ENCODE peak calls at places on chromosome 21, in seven cellular contexts. K is HCT116, D is K562, P is H1, O is HepG2, E is SK-N-SH, J is GM12878. I is an unnamed sample.

GRCh38 chr21:44711327-44712202 is at the start of gene TSPEAR:
- DNase-seq in P (peak), D (no peak), J (no peak), K (no peak), E (peak), O (no peak), I (no peak)

GRCh38 chr21:44947930-44948331 is 8.1 kb downstream of the SLX9 start:
- DNase-seq in D (no peak), K (no peak), P (no peak), O (no peak), E (no peak), J (no peak), I (no peak)

GRCh38 chr21:27807596-27807995 is 840.7 kb upstream of the ADAMTS5 start:
- DNase-seq in O (no peak), D (no peak), J (no peak), P (no peak), K (no peak), E (no peak), I (no peak)

GRCh38 chr21:38897532-38898421 is 92.0 kb downstream of the ETS2 start:
- DNase-seq in D (no peak), K (no peak), P (no peak), E (no peak), O (no peak), J (no peak), I (no peak)

GRCh38 chr21:38768385-38769071 is 37.2 kb upstream of the ETS2 start:
- DNase-seq in D (no peak), J (no peak), E (no peak), K (no peak), P (no peak), O (no peak), I (no peak)

GRCh38 chr21:31366825-31367224 is 22.8 kb upstream of the TIAM1 start:
- DNase-seq in P (no peak), J (no peak), E (no peak), K (peak), D (no peak), O (no peak), I (no peak)

GRCh38 chr21:31753949-31754348 is 22.0 kb upstream of the SCAF4 start:
- DNase-seq in K (no peak), P (no peak), J (no peak), O (no peak), D (no peak), E (no peak), I (no peak)

GRCh38 chr21:31732538-31732864 is 583 bp upstream of the SCAF4 start:
- DNase-seq in K (no peak), O (peak), E (no peak), J (no peak), P (no peak), D (no peak), I (no peak)

GRCh38 chr21:38343691-38344090 is 86.9 kb downstream of the KCNJ15 start:
- DNase-seq in D (no peak), O (no peak), E (no peak), P (no peak), J (no peak), K (no peak), I (no peak)

GRCh38 chr21:14993072-14993471 is 71.7 kb downstream of the NRIP1 start:
- DNase-seq in E (no peak), D (no peak), J (no peak), P (no peak), K (no peak), O (no peak), I (no peak)

GRCh38 chr21:14987370-14988170 is 77.2 kb downstream of the NRIP1 start:
- DNase-seq in P (no peak), O (no peak), E (no peak), J (no peak), D (no peak), K (no peak), I (no peak)

GRCh38 chr21:14988760-14989159 is 76.0 kb downstream of the NRIP1 start:
- DNase-seq in E (no peak), J (no peak), D (no peak), P (no peak), K (no peak), O (no peak), I (no peak)

GRCh38 chr21:14991957-14992356 is 72.8 kb downstream of the NRIP1 start:
- DNase-seq in D (peak), K (no peak), E (no peak), O (no peak), J (no peak), P (no peak), I (no peak)

GRCh38 chr21:14989359-14989758 is 75.4 kb downstream of the NRIP1 start:
- DNase-seq in O (no peak), P (no peak), E (no peak), D (no peak), K (no peak), J (no peak), I (no peak)
- TF ChIP-seq YY1 in O (no peak), P (no peak), E (no peak), D (no peak), K (no peak), J (no peak), I (no peak)

GRCh38 chr21:46097826-46098286 is at the start of gene COL6A2:
- DNase-seq in E (peak), O (no peak), P (peak), K (no peak), J (no peak), D (peak), I (peak)

GRCh38 chr21:46100020-46100419 is 2.1 kb downstream of the COL6A2 start:
- DNase-seq in O (no peak), E (no peak), J (no peak), K (no peak), D (no peak), P (no peak), I (no peak)

GRCh38 chr21:46100426-46100825 is 2.5 kb downstream of the COL6A2 start:
- DNase-seq in E (no peak), D (no peak), J (no peak), O (no peak), P (no peak), K (no peak), I (no peak)

GRCh38 chr21:46098303-46099141 is 610 bp downstream of the COL6A2 start:
- DNase-seq in J (no peak), K (no peak), D (no peak), E (peak), O (no peak), P (peak), I (no peak)

DNA sequence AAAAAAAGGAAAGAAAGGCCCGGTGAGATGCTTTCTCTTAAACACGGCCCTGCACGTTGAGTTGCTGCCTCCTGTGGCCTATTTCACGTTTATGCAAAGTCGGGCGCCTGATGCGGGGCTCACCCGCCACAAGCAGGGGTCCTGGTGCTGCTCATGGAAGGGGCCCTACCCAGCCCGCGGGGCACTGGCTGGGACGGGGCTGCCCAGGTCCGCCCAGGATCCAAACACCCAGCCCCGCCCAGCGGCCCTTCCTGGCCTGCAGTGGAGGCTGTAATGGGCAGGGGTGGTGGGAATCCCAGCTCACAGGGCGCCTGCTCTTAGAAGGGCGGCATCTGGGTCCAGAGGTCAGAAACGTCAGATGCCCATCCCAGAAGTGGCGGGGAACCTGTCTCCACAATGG is 1.6 kb downstream of the COL6A2 start:
- DNase-seq in P (peak), J (no peak), K (no peak), D (no peak), E (peak), O (peak), I (no peak)
- H3K4me3 ChIP-seq in P (no peak), J (no peak), K (no peak), D (no peak), E (no peak), O (no peak), I (peak)

GRCh38 chr21:16195896-16196443 is 466.2 kb downstream of the USP25 start:
- DNase-seq in E (no peak), K (no peak), J (no peak), O (no peak), P (no peak), D (no peak), I (no peak)
- TF ChIP-seq YY1 in E (no peak), K (no peak), J (no peak), O (no peak), P (no peak), D (no peak), I (no peak)

DNA sequence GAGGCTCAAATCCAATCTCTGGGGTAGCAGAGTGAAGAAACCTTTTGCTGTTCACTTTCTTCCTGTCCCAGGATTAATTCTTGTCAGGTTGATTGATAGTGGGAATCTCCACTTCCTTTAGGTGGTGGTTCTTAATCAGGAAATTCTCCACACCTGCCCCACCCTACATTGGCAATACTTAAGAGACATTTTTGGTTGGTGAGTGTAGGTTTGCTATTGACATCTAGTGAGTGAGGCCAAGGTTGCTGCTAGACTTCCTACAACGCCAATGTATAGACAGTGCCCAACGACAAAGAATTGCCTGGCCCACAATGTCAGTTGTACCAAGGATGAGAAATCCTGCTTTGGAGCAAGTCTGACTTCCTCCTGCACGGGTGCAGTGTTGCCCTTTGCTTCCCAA is 38.4 kb downstream of the MAP3K7CL start:
- DNase-seq in E (no peak), O (peak), P (no peak), K (peak), D (no peak), J (no peak), I (no peak)
- H3K4me3 ChIP-seq in E (no peak), O (no peak), P (no peak), K (no peak), D (no peak), J (no peak), I (no peak)

GRCh38 chr21:42781981-42782722 is 97.2 kb downstream of the WDR4 start:
- DNase-seq in E (peak), D (no peak), J (no peak), P (no peak), O (no peak), K (no peak), I (peak)

GRCh38 chr21:42782723-42783247 is 96.6 kb downstream of the WDR4 start:
- DNase-seq in O (no peak), K (no peak), P (no peak), D (no peak), J (no peak), E (peak), I (no peak)

GRCh38 chr21:42784276-42784675 is 95.1 kb downstream of the WDR4 start:
- DNase-seq in E (peak), P (no peak), K (no peak), O (no peak), D (no peak), J (no peak), I (no peak)

GRCh38 chr21:42779431-42779861 is 99.9 kb downstream of the WDR4 start:
- DNase-seq in J (no peak), E (no peak), P (no peak), O (no peak), K (no peak), D (no peak), I (no peak)

DNA sequence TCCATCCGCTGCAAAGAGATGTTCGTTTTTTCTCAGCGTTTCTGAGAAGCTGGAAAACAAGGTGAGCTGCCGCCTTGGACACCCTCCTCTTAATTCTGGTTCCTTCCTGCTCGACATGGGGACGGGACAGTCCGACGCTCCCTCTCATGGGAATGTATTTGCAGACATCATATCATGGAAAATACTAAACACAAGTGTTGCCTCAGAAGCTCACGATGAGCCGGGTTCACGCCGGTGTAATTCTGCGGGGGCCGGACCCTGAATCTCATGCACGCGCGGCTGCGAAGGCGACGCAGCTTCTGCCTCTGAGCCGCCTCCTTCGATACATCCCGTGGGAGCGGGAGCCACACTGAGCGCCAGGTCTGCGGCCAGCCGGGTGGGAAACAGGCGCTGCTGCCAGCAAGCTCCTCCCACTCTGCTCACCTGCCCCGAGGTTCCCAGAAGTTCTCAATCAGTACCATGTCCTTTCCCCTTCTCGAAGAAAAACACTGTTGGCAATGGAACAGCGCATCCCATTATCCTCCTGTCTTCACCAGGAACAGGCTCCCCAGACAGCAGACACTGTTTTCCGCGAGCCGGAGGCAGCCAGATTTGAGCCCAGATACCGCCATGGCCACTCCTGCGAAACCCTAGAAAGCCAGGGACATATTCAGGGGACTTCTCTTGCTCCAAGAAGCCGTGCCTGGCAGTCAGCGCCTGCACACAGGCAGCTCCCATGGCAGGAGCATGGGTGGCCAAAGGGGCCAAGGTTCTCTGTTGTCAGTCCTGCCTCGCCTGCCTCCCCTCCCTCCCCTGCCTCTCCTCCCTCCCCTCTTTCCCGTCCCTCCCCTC is 98.0 kb downstream of the WDR4 start:
- DNase-seq in O (peak), J (no peak), P (peak), D (peak), K (no peak), E (peak), I (no peak)
- TF ChIP-seq YY1 in O (no peak), J (no peak), P (peak), D (no peak), K (no peak), E (no peak), I (no peak)

DNA sequence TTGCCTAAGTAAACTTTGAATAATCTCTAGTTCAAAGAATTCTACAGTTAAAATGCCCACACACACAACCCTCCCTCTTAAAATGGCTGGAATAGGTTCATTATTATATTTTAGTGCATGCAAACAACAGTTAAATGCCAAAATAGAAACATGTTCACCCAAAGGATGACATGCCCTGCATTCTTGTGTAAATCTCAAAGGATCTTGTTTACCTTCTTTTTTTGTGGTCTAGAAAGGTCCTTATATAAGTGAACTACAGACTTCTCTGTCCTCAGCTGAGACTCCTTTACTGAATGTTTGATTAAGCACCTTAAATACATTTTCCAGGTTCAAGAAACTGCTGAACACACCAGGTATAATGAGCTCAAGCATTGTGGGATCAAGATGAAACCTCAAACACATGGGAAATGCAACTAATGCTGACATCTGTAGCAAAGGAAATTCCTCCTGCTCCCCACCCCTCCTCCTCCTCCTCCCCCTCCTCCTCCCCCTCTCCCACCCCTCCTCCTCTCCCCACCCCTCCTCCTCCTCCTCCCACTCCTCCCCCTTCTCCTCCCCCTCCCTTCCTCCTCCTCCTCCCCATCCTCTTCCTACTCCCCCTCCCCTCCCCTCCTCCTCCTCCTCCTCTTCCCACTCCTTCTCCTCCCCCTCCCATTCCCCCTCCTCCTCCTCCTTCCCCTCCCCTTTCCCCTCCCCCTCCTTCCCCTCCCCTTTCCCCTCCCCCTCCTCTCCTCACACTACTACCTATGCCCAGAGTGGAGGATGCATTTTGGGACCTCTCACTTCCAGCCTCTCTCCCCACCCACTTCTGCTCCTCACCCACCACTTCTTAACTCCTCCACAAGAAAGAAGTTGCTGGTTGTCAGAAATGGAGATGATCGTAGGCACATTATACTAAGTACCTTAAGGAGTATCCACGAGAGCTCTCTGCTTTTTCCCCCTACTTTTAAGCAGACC is 233.9 kb downstream of the MRPL39 start:
- DNase-seq in P (no peak), J (no peak), O (no peak), D (no peak), K (no peak), E (no peak), I (no peak)
- H3K4me3 ChIP-seq in P (no peak), J (no peak), O (no peak), D (no peak), K (no peak), E (no peak), I (no peak)

DNA sequence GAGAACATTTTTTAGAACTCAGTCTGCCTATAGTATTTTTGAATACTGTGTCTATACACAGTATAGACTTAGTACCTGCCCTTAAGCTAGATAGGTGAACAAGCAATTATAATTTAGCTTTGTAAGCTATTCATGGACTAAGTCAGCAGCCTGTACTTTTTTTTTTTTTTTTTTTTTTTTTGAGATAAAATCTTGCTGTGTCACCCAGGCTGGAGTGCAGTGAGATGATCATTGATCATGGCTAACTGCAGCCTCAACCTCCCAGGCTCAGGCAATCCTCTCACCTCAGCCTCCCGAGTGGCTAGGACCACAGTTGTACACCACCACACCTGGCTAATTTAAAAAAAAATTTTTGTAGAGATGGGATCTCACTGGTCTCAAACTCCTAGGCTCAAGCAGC is 17.2 kb downstream of the ITSN1 start:
- DNase-seq in D (no peak), O (no peak), J (no peak), K (no peak), E (no peak), P (no peak), I (no peak)
- TF ChIP-seq YY1 in D (no peak), O (no peak), J (no peak), K (no peak), E (no peak), P (no peak), I (no peak)

GRCh38 chr21:35375115-35375514 is 326.0 kb upstream of the RUNX1 start:
- DNase-seq in P (no peak), J (no peak), K (no peak), O (no peak), D (no peak), E (no peak), I (no peak)

GRCh38 chr21:35377505-35378090 is 328.5 kb upstream of the RUNX1 start:
- DNase-seq in D (no peak), J (no peak), K (no peak), E (no peak), O (no peak), P (no peak), I (no peak)

GRCh38 chr21:35381743-35382310 is 332.7 kb upstream of the RUNX1 start:
- DNase-seq in E (no peak), O (no peak), P (no peak), D (no peak), J (no peak), K (no peak), I (no peak)

GRCh38 chr21:35376406-35377135 is 327.5 kb upstream of the RUNX1 start:
- DNase-seq in P (no peak), J (no peak), E (no peak), D (no peak), K (no peak), O (no peak), I (no peak)

DNA sequence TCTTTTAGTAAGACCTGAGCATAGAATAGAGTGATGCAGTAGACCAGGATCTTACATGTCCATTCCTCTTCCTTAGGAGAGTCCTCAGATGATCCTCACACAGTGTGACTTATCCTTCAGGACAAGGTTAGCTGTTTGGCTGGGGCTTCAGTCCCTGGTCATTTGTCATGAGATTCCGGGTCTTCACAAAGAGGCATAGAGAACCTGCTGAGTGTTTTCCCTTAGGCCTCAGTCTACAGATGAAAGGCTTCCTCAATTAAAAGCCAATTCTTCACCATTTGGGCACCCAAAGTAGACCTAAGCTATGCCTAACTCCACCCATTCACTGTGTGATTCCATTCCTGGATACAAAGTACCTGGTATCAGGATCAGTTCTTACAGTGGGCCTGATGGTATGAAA is 329.8 kb upstream of the RUNX1 start:
- DNase-seq in K (no peak), E (no peak), D (no peak), J (no peak), O (no peak), P (no peak), I (no peak)
- H3K4me3 ChIP-seq in K (no peak), E (no peak), D (no peak), J (no peak), O (no peak), P (no peak), I (no peak)

GRCh38 chr21:29287383-29287782 is 11.3 kb upstream of the BACH1 start:
- DNase-seq in J (no peak), P (no peak), E (no peak), O (peak), D (no peak), K (no peak), I (no peak)

GRCh38 chr21:29290245-29290644 is 8.5 kb upstream of the BACH1 start:
- DNase-seq in J (no peak), K (no peak), P (no peak), D (no peak), O (no peak), E (no peak), I (no peak)

GRCh38 chr21:29288239-29288638 is 10.5 kb upstream of the BACH1 start:
- DNase-seq in P (no peak), E (no peak), K (no peak), D (no peak), O (no peak), J (no peak), I (no peak)

GRCh38 chr21:29293495-29293894 is 5.2 kb upstream of the BACH1 start:
- DNase-seq in P (no peak), D (no peak), E (no peak), O (no peak), J (peak), K (no peak), I (no peak)

DNA sequence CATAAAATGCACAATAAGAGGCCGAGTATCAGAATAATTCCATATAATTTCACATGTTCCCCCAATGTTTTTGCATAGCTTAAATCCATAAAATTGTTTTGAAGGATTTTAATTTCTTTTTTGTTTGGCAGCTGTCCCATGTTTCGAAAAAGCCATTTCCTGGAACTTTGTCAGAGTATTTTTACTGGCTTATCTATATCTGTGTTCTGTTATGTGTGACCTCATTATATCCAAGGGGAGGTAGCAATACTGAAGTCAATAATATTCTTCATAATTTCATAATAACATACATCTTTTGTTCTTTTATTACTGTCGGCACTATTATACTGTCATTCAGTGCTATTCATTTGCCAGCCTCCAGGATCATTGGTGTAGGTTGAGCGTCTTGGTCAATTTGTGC is 9.4 kb upstream of the BACH1 start:
- DNase-seq in P (no peak), E (no peak), J (no peak), D (no peak), O (no peak), K (no peak), I (no peak)
- TF ChIP-seq YY1 in P (no peak), E (no peak), J (no peak), D (no peak), O (no peak), K (no peak), I (no peak)

I was measured in NT2/D1.